ENCODE peak calls at places on chromosomes 7 and 10, in nine cellular contexts. D, Q, N, Z, A, R, B, H and X are unnamed samples.

GRCh38 chr7:135670179-135670578 is 7.9 kb downstream of the STMP1 start:
- DNase-seq in B (no peak), Q (no peak), R (no peak), D (peak), H (peak), Z (no peak), A (no peak), N (no peak), X (no peak)

GRCh38 chr10:88932539-88933256 is 19.9 kb downstream of the ACTA2 start:
- DNase-seq in D (peak), N (peak), Z (peak), Q (peak), H (peak), B (no peak), R (peak), A (peak), X (peak)

GRCh38 chr7:78607099-78607498 is 808.5 kb downstream of the PHTF2 start:
- DNase-seq in Q (peak), H (no peak), B (no peak), Z (no peak), N (no peak), R (no peak), A (peak), D (no peak), X (peak)

GRCh38 chr7:51289608-51290370 is 26.8 kb downstream of the COBL start:
- DNase-seq in R (no peak), Z (no peak), A (no peak), Q (no peak), B (no peak), D (no peak), N (no peak), H (no peak), X (no peak)

GRCh38 chr10:108275895-108276685 is 1111.6 kb upstream of the SORCS1 start:
- DNase-seq in D (no peak), A (no peak), Z (no peak), R (no peak), Q (no peak), N (no peak), H (no peak), B (no peak), X (no peak)

GRCh38 chr7:107166702-107167426 is 1.9 kb upstream of the HBP1 start:
- DNase-seq in H (no peak), A (no peak), D (no peak), N (no peak), Z (no peak), R (no peak), Q (no peak), B (no peak), X (no peak)

GRCh38 chr7:75048435-75049379 is 24.9 kb downstream of the RCC1L start:
- DNase-seq in Q (no peak), R (no peak), B (no peak), D (peak), A (no peak), N (no peak), H (no peak), Z (no peak), X (no peak)

GRCh38 chr7:40232242-40232929 is 97.6 kb downstream of the SUGCT start:
- DNase-seq in R (no peak), Z (no peak), A (peak), Q (peak), D (peak), N (peak), H (peak), B (no peak), X (peak)

GRCh38 chr7:54719425-54719824 is 39.6 kb downstream of the SEC61G start:
- DNase-seq in A (no peak), R (no peak), B (no peak), D (no peak), N (no peak), H (no peak), Z (no peak), Q (no peak), X (no peak)

GRCh38 chr7:94236960-94237359 is 157.7 kb upstream of the COL1A2 start:
- DNase-seq in B (no peak), Q (no peak), N (no peak), R (no peak), H (no peak), D (no peak), A (peak), Z (no peak), X (no peak)

GRCh38 chr7:98892609-98893008 is 14.3 kb downstream of the TRRAP start:
- DNase-seq in Z (no peak), H (no peak), N (no peak), Q (no peak), A (no peak), B (no peak), D (no peak), R (no peak), X (no peak)

GRCh38 chr10:35442006-35442405 is 105.7 kb downstream of the CCNY start:
- DNase-seq in H (no peak), Z (no peak), Q (no peak), R (no peak), B (no peak), N (no peak), D (no peak), A (no peak), X (no peak)